ENCODE peak calls at places on chromosome 1, in four cellular contexts. Y is neural crest cell, X is nucleus accumbens, O is fibroblast of gingiva. B is an unnamed sample.

GRCh38 chr1:32981003-32981909 is 16.6 kb upstream of the RNF19B start:
- DNase-seq in Y (no peak), X (no peak), O (peak; percentile 55), B (peak; percentile 73)

GRCh38 chr1:222861057-222861456 is 46.2 kb downstream of the DISP1 start:
- DNase-seq in X (no peak), Y (no peak), O (no peak), B (no peak)

GRCh38 chr1:6030144-6030543 is 15.5 kb upstream of the KCNAB2 start:
- DNase-seq in X (no peak), Y (no peak), O (no peak), B (no peak)

GRCh38 chr1:150621497-150622113 is 7.8 kb downstream of the ENSA start:
- DNase-seq in X (no peak), Y (peak; percentile 22), O (peak; percentile 73), B (peak; percentile 70)

GRCh38 chr1:245684636-245685035 is 529.9 kb downstream of the KIF26B start:
- DNase-seq in X (no peak), Y (no peak), O (no peak), B (no peak)

GRCh38 chr1:203937678-203938330 is 76.4 kb downstream of the SNRPE start:
- DNase-seq in Y (no peak), X (no peak), O (no peak), B (no peak)

GRCh38 chr1:14913475-14914155 is 239.9 kb upstream of the TMEM51 start:
- DNase-seq in Y (no peak), O (no peak), X (no peak), B (no peak)

GRCh38 chr1:245685111-245685810 is 530.5 kb downstream of the KIF26B start:
- DNase-seq in Y (no peak), X (no peak), O (no peak), B (no peak)

GRCh38 chr1:226870323-226871046 is at the start of gene PSEN2:
- DNase-seq in X (peak; percentile 35), O (peak; percentile 54), Y (peak; percentile 41), B (peak; percentile 69)

GRCh38 chr1:204180133-204180532 is 14.0 kb upstream of the REN start:
- DNase-seq in Y (no peak), O (no peak), X (no peak), B (no peak)

GRCh38 chr1:93114403-93114802 is 35.3 kb downstream of the MTF2 start:
- DNase-seq in Y (no peak), X (no peak), O (no peak), B (no peak)